ENCODE peak calls at places on chromosomes 11 and 22, in six cellular contexts. V is PC-3, F is sigmoid colon, D is brain microvascular endothelial cell, G is cardiac muscle cell, Z is psoas muscle. O is an unnamed sample.

GRCh38 chr11:116138280-116138679 is 634.1 kb upstream of the CADM1 start:
- DNase-seq in V (no peak), G (no peak), D (no peak), F (no peak), Z (no peak), O (no peak)

GRCh38 chr11:9691865-9692264 is 28.0 kb downstream of the SWAP70 start:
- DNase-seq in Z (no peak), V (peak; percentile 68), D (no peak), F (no peak), G (no peak), O (no peak)

GRCh38 chr11:26951849-26952515 is 41.9 kb upstream of the FIBIN start:
- DNase-seq in V (no peak), F (peak; percentile 77), Z (no peak), D (no peak), G (no peak), O (no peak)

GRCh38 chr22:50627914-50628542 is at the start of gene ARSA:
- DNase-seq in V (peak; percentile 79), D (peak; percentile 57), G (peak; percentile 88), Z (peak; percentile 93), F (peak; percentile 92), O (peak; percentile 94)

GRCh38 chr22:46073683-46074504 is 76.4 kb upstream of the PPARA start:
- DNase-seq in F (peak; percentile 89), G (peak; percentile 45), D (no peak), V (no peak), Z (peak; percentile 84), O (peak; percentile 66)

GRCh38 chr11:1442807-1443366 is 43.7 kb downstream of the MOB2 start:
- DNase-seq in D (no peak), V (no peak), Z (no peak), F (no peak), G (no peak), O (no peak)

GRCh38 chr11:22491826-22492225 is 133.8 kb downstream of the FANCF start:
- DNase-seq in V (no peak), Z (no peak), D (no peak), G (no peak), F (no peak), O (no peak)

GRCh38 chr11:103907548-103908455 is 128.6 kb upstream of the DDI1 start:
- DNase-seq in D (peak; percentile 34), Z (no peak), F (no peak), G (no peak), V (peak; percentile 40), O (no peak)

GRCh38 chr11:134024420-134025085 is 44.3 kb upstream of the JAM3 start:
- DNase-seq in G (no peak), D (no peak), V (peak; percentile 83), Z (no peak), F (no peak), O (no peak)

GRCh38 chr11:109940816-109941215 is 152.4 kb upstream of the ZC3H12C start:
- DNase-seq in Z (no peak), F (no peak), D (peak; percentile 93), G (no peak), V (peak; percentile 97), O (no peak)

GRCh38 chr22:45626198-45626651 is 45.4 kb upstream of the ATXN10 start:
- DNase-seq in V (peak; percentile 94), G (no peak), F (no peak), Z (no peak), D (no peak), O (no peak)

GRCh38 chr11:100687032-100687629 is at the start of gene ARHGAP42:
- DNase-seq in G (peak; percentile 89), Z (peak; percentile 85), V (peak; percentile 72), D (peak; percentile 46), F (peak; percentile 77), O (peak; percentile 84)

GRCh38 chr22:48142388-48142787 is 1379.9 kb downstream of the TBC1D22A start:
- DNase-seq in G (no peak), F (no peak), D (no peak), Z (no peak), V (no peak), O (no peak)

GRCh38 chr11:95544095-95544795 is 245.3 kb downstream of the FAM76B start:
- DNase-seq in Z (no peak), F (no peak), G (no peak), D (peak; percentile 50), V (peak; percentile 35), O (no peak)

GRCh38 chr22:29004647-29005371 is 56.8 kb downstream of the C22orf31 start:
- DNase-seq in D (no peak), Z (peak; percentile 62), G (peak; percentile 88), V (no peak), F (no peak), O (peak; percentile 25)

GRCh38 chr11:73999581-74000306 is 9.1 kb downstream of the UCP3 start:
- DNase-seq in F (peak; percentile 19), G (no peak), V (no peak), Z (no peak), D (no peak), O (no peak)

GRCh38 chr11:123116486-123116885 is 54.5 kb upstream of the HSPA8 start:
- DNase-seq in G (no peak), F (no peak), V (peak; percentile 17), D (no peak), Z (no peak), O (no peak)

GRCh38 chr11:123585206-123585605 is 69.2 kb downstream of the SCN3B start:
- DNase-seq in Z (peak; percentile 54), F (no peak), G (no peak), V (no peak), D (no peak), O (no peak)

GRCh38 chr11:111633756-111634362 is 31.6 kb downstream of the SIK2 start:
- DNase-seq in G (no peak), Z (no peak), D (peak; percentile 9), V (peak; percentile 44), F (no peak), O (no peak)

GRCh38 chr11:27926981-27927481 is 180.9 kb downstream of the KIF18A start:
- DNase-seq in Z (no peak), V (peak; percentile 89), G (no peak), D (peak; percentile 79), F (no peak), O (no peak)

GRCh38 chr11:63871962-63872832 is 33.3 kb downstream of the MARK2 start:
- DNase-seq in F (peak; percentile 93), G (peak; percentile 93), D (peak; percentile 87), Z (peak; percentile 87), V (peak; percentile 99), O (peak; percentile 91)

GRCh38 chr11:108609681-108610080 is 16.1 kb upstream of the EXPH5 start:
- DNase-seq in Z (no peak), D (peak; percentile 74), G (no peak), F (no peak), V (peak; percentile 66), O (no peak)

GRCh38 chr22:19041403-19042074 is 80.7 kb downstream of the DGCR2 start:
- DNase-seq in Z (peak; percentile 34), F (peak; percentile 57), V (no peak), G (no peak), D (no peak), O (peak; percentile 53)

GRCh38 chr11:126834149-126834548 is 166.4 kb downstream of the KIRREL3 start:
- DNase-seq in G (no peak), V (no peak), F (no peak), D (peak; percentile 55), Z (no peak), O (no peak)

GRCh38 chr11:424232-424631 is 9.4 kb upstream of the SIGIRR start:
- DNase-seq in V (no peak), Z (no peak), G (no peak), F (no peak), D (no peak), O (no peak)
- H3K27me3 ChIP-seq in V (no peaks in the 10 kb centered on the region), Z (peaks cover 6% of the 10 kb centered on the region), G (peaks cover 5% of the 10 kb centered on the region), F (peaks cover 27% of the 10 kb centered on the region), D (peaks cover 2% of the 10 kb centered on the region), O (no peaks in the 10 kb centered on the region)

GRCh38 chr11:6681505-6681904 is 1.6 kb downstream of the MRPL17 start:
- DNase-seq in V (no peak), G (no peak), D (no peak), F (no peak), Z (no peak), O (no peak)
- TF ChIP-seq CTCF in V (no peak), G (no peak), D (no peak), F (no peak), Z (no peak), O (no peak)

GRCh38 chr11:34155759-34156062 is 50.3 kb downstream of the NAT10 start:
- DNase-seq in D (no peak), Z (no peak), V (no peak), G (no peak), F (no peak), O (no peak)
- H3K27ac ChIP-seq in D (no peak overlapping the region), Z (no peak overlapping the region), V (no peak overlapping the region), G (no peak overlapping the region), F (peak overlapping the region; percentile 77), O (no peak overlapping the region)

GRCh38 chr11:114169321-114169749 is 109.8 kb downstream of the ZBTB16 start:
- DNase-seq in D (no peak), G (no peak), Z (peak; percentile 89), F (peak; percentile 91), V (no peak), O (peak; percentile 61)

GRCh38 chr11:114166897-114167323 is 107.4 kb downstream of the ZBTB16 start:
- DNase-seq in D (peak; percentile 72), G (no peak), F (peak; percentile 82), V (peak; percentile 89), Z (no peak), O (no peak)

GRCh38 chr11:114168691-114169090 is 109.2 kb downstream of the ZBTB16 start:
- DNase-seq in V (no peak), F (peak; percentile 67), Z (peak; percentile 56), G (no peak), D (no peak), O (no peak)

GRCh38 chr11:114167355-114168085 is 108.0 kb downstream of the ZBTB16 start:
- DNase-seq in G (no peak), V (no peak), F (peak; percentile 74), Z (peak; percentile 47), D (no peak), O (no peak)

DNA sequence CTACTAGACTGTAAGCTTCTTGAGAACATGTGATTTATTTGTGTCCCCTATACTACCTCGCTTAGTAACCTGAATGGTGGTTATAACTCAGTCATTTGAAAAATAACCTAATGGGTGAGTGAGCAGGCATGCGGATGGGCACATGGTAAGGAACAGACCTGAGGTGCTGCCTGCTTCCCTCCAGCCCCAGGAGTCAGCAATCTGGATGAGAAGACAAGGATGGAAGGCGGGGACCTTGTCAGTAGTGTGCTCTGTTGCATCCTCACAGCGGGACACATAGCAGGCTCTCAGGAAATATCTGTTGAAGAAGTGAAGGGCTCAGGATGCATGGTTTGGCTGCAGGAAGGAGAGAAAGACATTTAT is 108.6 kb downstream of the ZBTB16 start:
- DNase-seq in Z (peak; percentile 20), G (no peak), F (peak; percentile 61), D (no peak), V (no peak), O (no peak)
- H3K27me3 ChIP-seq in Z (no peaks in the 10 kb centered on the region), G (no peaks in the 10 kb centered on the region), F (no peaks in the 10 kb centered on the region), D (peaks cover 30% of the 10 kb centered on the region), V (peaks cover 92% of the 10 kb centered on the region), O (no peaks in the 10 kb centered on the region)

GRCh38 chr22:43391306-43391705 is 20.5 kb upstream of the MPPED1 start:
- DNase-seq in G (no peak), F (no peak), V (no peak), Z (no peak), D (no peak), O (no peak)
- TF ChIP-seq CTCF in G (no peak), F (no peak), V (no peak), Z (no peak), D (no peak), O (no peak)

O was measured in heart left ventricle.